ENCODE peak calls at places on chromosomes 3 and 15, in seven cellular contexts. I is stimulated activated CD4-positive, alpha-beta T cell treated with anti-CD3 and anti-CD28 coated beads, Interleukin-1b, Interleukin-23, amount 100 ng/mL, for 1 hour; F is foreskin fibroblast; W is HS-27A; O is substantia nigra; G is CD8-positive, alpha-beta memory T cell; B is nephron progenitor cell. P is an unnamed sample.

GRCh38 chr15:80730395-80730794 is 35.3 kb downstream of the ABHD17C start:
- DNase-seq in F (no peak), O (no peak), I (no peak), B (no peak), W (no peak), G (no peak), P (no peak)

GRCh38 chr3:72343078-72343477 is 505.2 kb downstream of the SHQ1 start:
- DNase-seq in B (no peak), W (no peak), O (no peak), G (no peak), I (no peak), F (peak), P (peak)

GRCh38 chr3:143737065-143737464 is 111.2 kb downstream of the SLC9A9 start:
- DNase-seq in B (no peak), G (no peak), O (no peak), F (no peak), W (no peak), I (no peak), P (no peak)

GRCh38 chr15:38069001-38069400 is 134.6 kb downstream of the TMCO5A start:
- DNase-seq in O (no peak), F (peak), G (peak), B (no peak), W (no peak), I (no peak), P (no peak)

GRCh38 chr15:79310985-79311900 is at the start of gene TMED3:
- DNase-seq in G (peak), F (peak), I (peak), W (peak), B (peak), O (peak), P (peak)

GRCh38 chr15:96732704-96733103 is 402.2 kb downstream of the NR2F2 start:
- DNase-seq in B (no peak), I (no peak), O (no peak), G (no peak), F (no peak), W (no peak), P (no peak)

GRCh38 chr15:89317188-89317720 is 17.4 kb downstream of the POLG start:
- DNase-seq in F (no peak), G (no peak), W (no peak), B (no peak), O (no peak), I (no peak), P (no peak)

GRCh38 chr3:62161306-62161705 is 212.0 kb downstream of the FEZF2 start:
- DNase-seq in O (no peak), G (no peak), B (no peak), I (no peak), F (peak), W (no peak), P (no peak)

GRCh38 chr3:120129041-120129440 is 34.8 kb upstream of the GSK3B start:
- DNase-seq in O (no peak), G (no peak), I (no peak), B (no peak), F (no peak), W (no peak), P (no peak)

GRCh38 chr15:42083916-42084315 is 10.4 kb downstream of the PLA2G4D start:
- DNase-seq in W (no peak), B (no peak), G (no peak), O (no peak), F (no peak), I (no peak), P (no peak)

GRCh38 chr3:174498638-174499037 is 360.5 kb upstream of the NAALADL2 start:
- DNase-seq in W (no peak), G (no peak), B (no peak), I (no peak), F (peak), O (no peak), P (no peak)

GRCh38 chr3:172844428-172844827 is 93.9 kb downstream of the ECT2 start:
- DNase-seq in F (no peak), I (no peak), W (no peak), O (no peak), G (no peak), B (no peak), P (no peak)

GRCh38 chr15:92848852-92849598 is 51.1 kb upstream of the CHD2 start:
- DNase-seq in O (no peak), I (no peak), B (no peak), W (no peak), G (peak), F (peak), P (peak)

GRCh38 chr15:95556225-95556624 is 774.3 kb upstream of the NR2F2 start:
- DNase-seq in I (no peak), G (no peak), F (no peak), W (no peak), B (no peak), O (no peak), P (no peak)

GRCh38 chr15:57509965-57510364 is 81.7 kb upstream of the MYZAP start:
- DNase-seq in G (no peak), I (no peak), W (no peak), F (no peak), B (no peak), O (no peak), P (no peak)

GRCh38 chr3:117499189-117499870 is 789.8 kb downstream of the TUSC7 start:
- DNase-seq in W (no peak), I (no peak), B (no peak), O (no peak), G (no peak), F (no peak), P (no peak)

GRCh38 chr3:107222927-107223326 is 154.3 kb upstream of the CCDC54 start:
- DNase-seq in F (peak), I (no peak), W (peak), G (no peak), B (no peak), O (no peak), P (peak)

GRCh38 chr15:90442423-90442822 is 54.4 kb downstream of the IQGAP1 start:
- DNase-seq in W (no peak), B (no peak), F (no peak), O (no peak), I (no peak), G (no peak), P (no peak)

GRCh38 chr3:55615694-55616310 is 128.7 kb upstream of the WNT5A start:
- DNase-seq in I (no peak), F (no peak), W (no peak), O (no peak), G (no peak), B (peak), P (no peak)

GRCh38 chr15:90519688-90520087 is 10.0 kb upstream of the CRTC3 start:
- DNase-seq in G (no peak), F (peak), B (no peak), W (no peak), O (no peak), I (no peak), P (peak)

GRCh38 chr15:49646891-49647290 is 26.0 kb downstream of the DTWD1 start:
- DNase-seq in O (no peak), G (no peak), F (no peak), B (no peak), I (no peak), W (no peak), P (no peak)

GRCh38 chr15:61794881-61795280 is 265.4 kb downstream of the VPS13C start:
- DNase-seq in W (peak), O (no peak), G (no peak), I (no peak), B (no peak), F (peak), P (no peak)

GRCh38 chr15:45094358-45094730 is 19.6 kb downstream of the DUOX2 start:
- DNase-seq in W (no peak), B (no peak), I (no peak), O (no peak), G (no peak), F (no peak), P (no peak)

GRCh38 chr3:146161725-146162047 is 702 bp upstream of the PLOD2 start:
- DNase-seq in B (peak), W (no peak), O (no peak), I (no peak), G (no peak), F (peak), P (no peak)

GRCh38 chr3:194672876-194673275 is 885 bp upstream of the LSG1 start:
- DNase-seq in O (no peak), I (no peak), F (no peak), G (no peak), W (no peak), B (no peak), P (no peak)

GRCh38 chr3:468172-468571 is 271.6 kb downstream of the CHL1 start:
- DNase-seq in I (no peak), G (no peak), O (no peak), F (no peak), W (no peak), B (peak), P (no peak)

GRCh38 chr3:66582721-66583141 is 81.9 kb upstream of the LRIG1 start:
- DNase-seq in O (no peak), I (no peak), W (no peak), F (peak), G (peak), B (no peak), P (peak)

GRCh38 chr15:100227781-100228180 is 114.0 kb downstream of the ADAMTS17 start:
- DNase-seq in W (no peak), O (no peak), G (no peak), B (no peak), I (no peak), F (no peak), P (no peak)

GRCh38 chr3:112628038-112628437 is 12.9 kb downstream of the CCDC80 start:
- DNase-seq in G (no peak), O (no peak), B (no peak), F (no peak), W (no peak), I (no peak), P (no peak)

GRCh38 chr3:150106752-150107428 is 136.2 kb upstream of the PFN2 start:
- DNase-seq in B (peak), F (peak), W (peak), G (no peak), O (no peak), I (no peak), P (peak)

GRCh38 chr15:45199136-45199810 is 11.5 kb upstream of the SHF start:
- DNase-seq in F (no peak), G (no peak), I (no peak), B (no peak), O (no peak), W (no peak), P (no peak)

GRCh38 chr3:72060447-72061034 is 275.6 kb upstream of the PROK2 start:
- DNase-seq in B (no peak), F (no peak), W (no peak), G (no peak), I (no peak), O (no peak), P (no peak)

GRCh38 chr3:118803096-118803476 is 231.6 kb downstream of the IGSF11 start:
- DNase-seq in F (no peak), I (no peak), W (no peak), O (no peak), G (no peak), B (no peak), P (no peak)

GRCh38 chr3:197792019-197792647 is 1.1 kb downstream of the LRCH3 start:
- DNase-seq in B (no peak), O (no peak), G (peak), F (no peak), I (no peak), W (no peak), P (no peak)

GRCh38 chr3:42661593-42662022 is 8.1 kb downstream of the ZBTB47 start:
- DNase-seq in I (no peak), G (no peak), B (no peak), F (no peak), W (no peak), O (no peak), P (no peak)

GRCh38 chr3:31295150-31295765 is 237.5 kb upstream of the STT3B start:
- DNase-seq in B (no peak), I (no peak), F (no peak), W (no peak), G (no peak), O (no peak), P (no peak)

GRCh38 chr15:53009093-53009492 is 219.0 kb upstream of the ONECUT1 start:
- DNase-seq in I (no peak), G (no peak), B (no peak), F (no peak), O (no peak), W (no peak), P (no peak)